ENCODE peak calls at places on chromosomes 16 and 17, in six cellular contexts. M, H, X, F, B and L are unnamed samples.

GRCh38 chr16:53130193-53131049 is 75.6 kb downstream of the CHD9 start:
- DNase-seq in M (peak), H (peak), X (peak), F (peak), B (peak), L (peak)

GRCh38 chr16:61936522-61936921 is 99.7 kb downstream of the CDH8 start:
- DNase-seq in M (no peak), H (no peak), X (no peak), F (no peak), B (no peak), L (no peak)

GRCh38 chr17:75250009-75250471 is 11.4 kb downstream of the GGA3 start:
- DNase-seq in M (peak), H (no peak), X (peak), F (peak), B (no peak), L (no peak)

GRCh38 chr16:57677622-57678369 is 9.7 kb downstream of the ADGRG3 start:
- DNase-seq in M (no peak), H (no peak), X (peak), F (no peak), B (no peak), L (no peak)

GRCh38 chr17:40103742-40104095 is 3.3 kb upstream of the NR1D1 start:
- DNase-seq in M (no peak), H (no peak), X (no peak), F (no peak), B (no peak), L (no peak)

GRCh38 chr17:43216762-43217613 is 5.3 kb downstream of the TMEM106A start:
- DNase-seq in M (no peak), H (no peak), X (no peak), F (no peak), B (no peak), L (peak)

GRCh38 chr16:13909872-13910303 is 10.1 kb upstream of the ERCC4 start:
- DNase-seq in M (no peak), H (no peak), X (peak), F (no peak), B (no peak), L (peak)

GRCh38 chr16:75385507-75386152 is 47.7 kb downstream of the CFDP1 start:
- DNase-seq in M (no peak), H (no peak), X (no peak), F (no peak), B (peak), L (peak)

GRCh38 chr17:1590747-1591473 is 28.3 kb upstream of the PITPNA start:
- DNase-seq in M (no peak), H (no peak), X (no peak), F (no peak), B (no peak), L (no peak)

GRCh38 chr17:77649717-77650211 is 308.7 kb upstream of the TNRC6C start:
- DNase-seq in M (no peak), H (no peak), X (no peak), F (no peak), B (no peak), L (peak)

GRCh38 chr16:68784226-68784625 is 47.1 kb downstream of the CDH1 start:
- DNase-seq in M (no peak), H (no peak), X (no peak), F (no peak), B (no peak), L (no peak)

GRCh38 chr16:3573146-3573815 is 3.9 kb downstream of the NLRC3 start:
- DNase-seq in M (no peak), H (no peak), X (no peak), F (no peak), B (no peak), L (no peak)

GRCh38 chr16:21167360-21167759 is 8.9 kb downstream of the LDAF1 start:
- DNase-seq in M (no peak), H (no peak), X (peak), F (no peak), B (no peak), L (no peak)

GRCh38 chr16:89040391-89040790 is 53.3 kb upstream of the ACSF3 start:
- DNase-seq in M (no peak), H (no peak), X (no peak), F (no peak), B (no peak), L (no peak)

GRCh38 chr17:9228408-9229159 is 207.3 kb downstream of the NTN1 start:
- DNase-seq in M (no peak), H (no peak), X (no peak), F (no peak), B (no peak), L (no peak)

GRCh38 chr17:33667052-33667509 is 374.0 kb upstream of the ASIC2 start:
- DNase-seq in M (no peak), H (no peak), X (no peak), F (no peak), B (no peak), L (peak)

GRCh38 chr17:45451131-45451530 is 18.5 kb upstream of the ARHGAP27 start:
- DNase-seq in M (no peak), H (no peak), X (no peak), F (no peak), B (no peak), L (no peak)

GRCh38 chr16:76277099-76278030 is at the start of gene CNTNAP4:
- DNase-seq in M (peak), H (no peak), X (no peak), F (no peak), B (peak), L (no peak)

GRCh38 chr17:42251115-42251514 is 25.1 kb downstream of the STAT5B start:
- DNase-seq in M (no peak), H (peak), X (no peak), F (no peak), B (no peak), L (no peak)

GRCh38 chr16:67653131-67654068 is 6.7 kb downstream of the ACD start:
- DNase-seq in M (no peak), H (no peak), X (no peak), F (no peak), B (no peak), L (no peak)